ENCODE peak calls at places on chromosome 5, in five cellular contexts. One of them, this sample, is unnamed.

GRCh38 chr5:1568201-1568979 is 44.6 kb upstream of the LPCAT1 start:
- DNase-seq in HCT116: no peak
- DNase-seq in DND-41: no peak
- DNase-seq in dorsolateral prefrontal cortex: no peak
- DNase-seq in body of pancreas: peak
- DNase-seq in this sample: peak

GRCh38 chr5:137269297-137269696 is 229.8 kb downstream of the SPOCK1 start:
- DNase-seq in dorsolateral prefrontal cortex: no peak
- DNase-seq in HCT116: no peak
- DNase-seq in body of pancreas: no peak
- DNase-seq in DND-41: no peak
- DNase-seq in this sample: no peak

GRCh38 chr5:167587768-167588167 is 703.7 kb upstream of the WWC1 start:
- DNase-seq in body of pancreas: peak
- DNase-seq in DND-41: no peak
- DNase-seq in HCT116: peak
- DNase-seq in dorsolateral prefrontal cortex: no peak
- DNase-seq in this sample: peak

GRCh38 chr5:142982821-142983200 is 212.6 kb downstream of the ARHGAP26 start:
- DNase-seq in HCT116: no peak
- DNase-seq in body of pancreas: no peak
- DNase-seq in dorsolateral prefrontal cortex: no peak
- DNase-seq in DND-41: no peak
- DNase-seq in this sample: peak

GRCh38 chr5:140136624-140137023 is 10.9 kb downstream of the IGIP start:
- DNase-seq in HCT116: no peak
- DNase-seq in dorsolateral prefrontal cortex: no peak
- DNase-seq in body of pancreas: no peak
- DNase-seq in DND-41: peak
- DNase-seq in this sample: no peak

GRCh38 chr5:95063492-95063891 is 221.4 kb downstream of the MCTP1 start:
- DNase-seq in DND-41: no peak
- DNase-seq in HCT116: no peak
- DNase-seq in body of pancreas: no peak
- DNase-seq in dorsolateral prefrontal cortex: no peak
- DNase-seq in this sample: no peak

GRCh38 chr5:56286015-56286992 is 53.2 kb upstream of the ANKRD55 start:
- DNase-seq in DND-41: no peak
- DNase-seq in body of pancreas: no peak
- DNase-seq in dorsolateral prefrontal cortex: no peak
- DNase-seq in HCT116: no peak
- DNase-seq in this sample: no peak

GRCh38 chr5:65928341-65928752 is 2.0 kb downstream of the ERBIN start:
- DNase-seq in HCT116: no peak
- DNase-seq in DND-41: no peak
- DNase-seq in body of pancreas: no peak
- DNase-seq in dorsolateral prefrontal cortex: no peak
- DNase-seq in this sample: no peak

GRCh38 chr5:134555889-134556311 is 30.4 kb downstream of the JADE2 start:
- DNase-seq in DND-41: peak
- DNase-seq in body of pancreas: peak
- DNase-seq in dorsolateral prefrontal cortex: no peak
- DNase-seq in HCT116: peak
- DNase-seq in this sample: peak

GRCh38 chr5:10524376-10525123 is 39.3 kb upstream of the ANKRD33B start:
- DNase-seq in HCT116: no peak
- DNase-seq in dorsolateral prefrontal cortex: peak
- DNase-seq in DND-41: no peak
- DNase-seq in body of pancreas: no peak
- DNase-seq in this sample: no peak

GRCh38 chr5:58816181-58816731 is 233.4 kb downstream of the RAB3C start:
- DNase-seq in DND-41: no peak
- DNase-seq in dorsolateral prefrontal cortex: no peak
- DNase-seq in HCT116: no peak
- DNase-seq in body of pancreas: no peak
- DNase-seq in this sample: no peak

GRCh38 chr5:157160001-157160400 is 6.1 kb downstream of the GARIN3 start:
- DNase-seq in body of pancreas: no peak
- DNase-seq in HCT116: no peak
- DNase-seq in DND-41: no peak
- DNase-seq in dorsolateral prefrontal cortex: no peak
- DNase-seq in this sample: no peak

GRCh38 chr5:41793156-41793770 is 77.0 kb downstream of the OXCT1 start:
- DNase-seq in dorsolateral prefrontal cortex: no peak
- DNase-seq in body of pancreas: no peak
- DNase-seq in DND-41: no peak
- DNase-seq in HCT116: no peak
- DNase-seq in this sample: no peak

GRCh38 chr5:3009605-3010004 is 258.1 kb upstream of the IRX2 start:
- DNase-seq in HCT116: no peak
- DNase-seq in body of pancreas: no peak
- DNase-seq in dorsolateral prefrontal cortex: no peak
- DNase-seq in DND-41: no peak
- DNase-seq in this sample: no peak

GRCh38 chr5:76807296-76807695 is 11.5 kb upstream of the F2RL1 start:
- DNase-seq in HCT116: no peak
- DNase-seq in dorsolateral prefrontal cortex: no peak
- DNase-seq in DND-41: no peak
- DNase-seq in body of pancreas: no peak
- DNase-seq in this sample: no peak

GRCh38 chr5:54895816-54896341 is 89.5 kb downstream of the ESM1 start:
- DNase-seq in dorsolateral prefrontal cortex: no peak
- DNase-seq in DND-41: no peak
- DNase-seq in body of pancreas: peak
- DNase-seq in HCT116: peak
- DNase-seq in this sample: peak

GRCh38 chr5:74310386-74310785 is 330.1 kb downstream of the ENC1 start:
- DNase-seq in body of pancreas: no peak
- DNase-seq in DND-41: no peak
- DNase-seq in HCT116: no peak
- DNase-seq in dorsolateral prefrontal cortex: no peak
- DNase-seq in this sample: no peak

GRCh38 chr5:134174841-134175839 is 1.6 kb downstream of the SKP1 start:
- DNase-seq in dorsolateral prefrontal cortex: no peak
- DNase-seq in HCT116: no peak
- DNase-seq in DND-41: no peak
- DNase-seq in body of pancreas: no peak
- DNase-seq in this sample: no peak

GRCh38 chr5:102152906-102153787 is 142.9 kb downstream of the SLCO4C1 start:
- DNase-seq in dorsolateral prefrontal cortex: no peak
- DNase-seq in DND-41: peak
- DNase-seq in HCT116: peak
- DNase-seq in body of pancreas: no peak
- DNase-seq in this sample: peak

GRCh38 chr5:169350759-169351240 is 49.9 kb upstream of the SLIT3 start:
- DNase-seq in body of pancreas: peak
- DNase-seq in HCT116: peak
- DNase-seq in dorsolateral prefrontal cortex: no peak
- DNase-seq in DND-41: no peak
- DNase-seq in this sample: no peak

GRCh38 chr5:149581192-149581861 is at the start of gene ARHGEF37:
- DNase-seq in DND-41: no peak
- DNase-seq in HCT116: peak
- DNase-seq in dorsolateral prefrontal cortex: peak
- DNase-seq in body of pancreas: peak
- DNase-seq in this sample: no peak

GRCh38 chr5:139851558-139851957 is 56.0 kb downstream of the PSD2 start:
- DNase-seq in body of pancreas: no peak
- DNase-seq in HCT116: no peak
- DNase-seq in DND-41: no peak
- DNase-seq in dorsolateral prefrontal cortex: peak
- DNase-seq in this sample: no peak

GRCh38 chr5:97111004-97111403 is 31.4 kb downstream of the LIX1 start:
- DNase-seq in HCT116: no peak
- DNase-seq in dorsolateral prefrontal cortex: no peak
- DNase-seq in DND-41: no peak
- DNase-seq in body of pancreas: no peak
- DNase-seq in this sample: no peak

GRCh38 chr5:180007582-180007981 is 64.0 kb downstream of the RNF130 start:
- DNase-seq in DND-41: peak
- DNase-seq in dorsolateral prefrontal cortex: no peak
- DNase-seq in HCT116: no peak
- DNase-seq in body of pancreas: peak
- DNase-seq in this sample: no peak

GRCh38 chr5:157294692-157295091 is 28.8 kb downstream of the CYFIP2 start:
- DNase-seq in dorsolateral prefrontal cortex: no peak
- DNase-seq in DND-41: no peak
- DNase-seq in HCT116: no peak
- DNase-seq in body of pancreas: no peak
- DNase-seq in this sample: no peak

GRCh38 chr5:3428355-3428754 is 167.3 kb upstream of the IRX1 start:
- DNase-seq in dorsolateral prefrontal cortex: no peak
- DNase-seq in DND-41: no peak
- DNase-seq in body of pancreas: no peak
- DNase-seq in HCT116: no peak
- DNase-seq in this sample: no peak

GRCh38 chr5:163456840-163457239 is 3.1 kb downstream of the NUDCD2 start:
- DNase-seq in dorsolateral prefrontal cortex: no peak
- DNase-seq in DND-41: no peak
- DNase-seq in body of pancreas: no peak
- DNase-seq in HCT116: no peak
- DNase-seq in this sample: no peak

GRCh38 chr5:106415541-106415940 is 1255.2 kb downstream of the EFNA5 start:
- DNase-seq in body of pancreas: no peak
- DNase-seq in DND-41: no peak
- DNase-seq in HCT116: no peak
- DNase-seq in dorsolateral prefrontal cortex: no peak
- DNase-seq in this sample: no peak

GRCh38 chr5:138000102-138000723 is 32.7 kb downstream of the FAM13B start:
- DNase-seq in dorsolateral prefrontal cortex: no peak
- DNase-seq in HCT116: peak
- DNase-seq in body of pancreas: no peak
- DNase-seq in DND-41: no peak
- DNase-seq in this sample: no peak

GRCh38 chr5:126659805-126660483 is 59.2 kb downstream of the PHAX start:
- DNase-seq in body of pancreas: no peak
- DNase-seq in HCT116: no peak
- DNase-seq in DND-41: no peak
- DNase-seq in dorsolateral prefrontal cortex: no peak
- DNase-seq in this sample: no peak

GRCh38 chr5:62000646-62001045 is 305.4 kb upstream of the KIF2A start:
- DNase-seq in DND-41: no peak
- DNase-seq in dorsolateral prefrontal cortex: no peak
- DNase-seq in body of pancreas: no peak
- DNase-seq in HCT116: no peak
- DNase-seq in this sample: no peak

GRCh38 chr5:139486201-139486600 is 3.6 kb upstream of the STING1 start:
- DNase-seq in DND-41: no peak
- DNase-seq in body of pancreas: no peak
- DNase-seq in HCT116: no peak
- DNase-seq in dorsolateral prefrontal cortex: no peak
- DNase-seq in this sample: no peak

GRCh38 chr5:17329566-17329965 is 112.1 kb downstream of the BASP1 start:
- DNase-seq in body of pancreas: no peak
- DNase-seq in HCT116: no peak
- DNase-seq in DND-41: no peak
- DNase-seq in dorsolateral prefrontal cortex: no peak
- DNase-seq in this sample: no peak

DNA sequence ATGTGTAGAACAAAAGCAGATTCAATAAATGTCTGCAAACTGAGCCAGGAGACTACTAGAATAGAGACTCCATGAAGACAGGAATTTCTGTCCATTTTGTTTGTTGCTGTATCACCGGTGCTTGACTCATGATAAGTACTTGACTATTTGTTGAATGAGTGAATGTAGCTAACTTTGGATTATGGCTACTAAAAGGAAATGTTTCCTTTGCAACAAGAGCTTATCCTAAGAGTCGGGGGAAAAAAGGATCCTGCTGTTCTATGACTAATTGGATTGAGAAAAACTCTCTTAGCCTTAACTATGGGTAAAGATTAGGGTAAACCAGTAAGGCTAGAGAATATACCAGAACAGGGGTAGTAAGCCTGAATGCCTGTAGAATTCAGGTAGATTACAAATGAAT is 3.5 kb downstream of the PAIP1 start:
- DNase-seq in dorsolateral prefrontal cortex: no peak
- DNase-seq in HCT116: no peak
- DNase-seq in body of pancreas: no peak
- DNase-seq in DND-41: no peak
- DNase-seq in this sample: no peak
- H3K4me3 ChIP-seq in dorsolateral prefrontal cortex: peak
- H3K4me3 ChIP-seq in HCT116: no peak
- H3K4me3 ChIP-seq in body of pancreas: no peak
- H3K4me3 ChIP-seq in DND-41: peak
- H3K4me3 ChIP-seq in this sample: no peak

DNA sequence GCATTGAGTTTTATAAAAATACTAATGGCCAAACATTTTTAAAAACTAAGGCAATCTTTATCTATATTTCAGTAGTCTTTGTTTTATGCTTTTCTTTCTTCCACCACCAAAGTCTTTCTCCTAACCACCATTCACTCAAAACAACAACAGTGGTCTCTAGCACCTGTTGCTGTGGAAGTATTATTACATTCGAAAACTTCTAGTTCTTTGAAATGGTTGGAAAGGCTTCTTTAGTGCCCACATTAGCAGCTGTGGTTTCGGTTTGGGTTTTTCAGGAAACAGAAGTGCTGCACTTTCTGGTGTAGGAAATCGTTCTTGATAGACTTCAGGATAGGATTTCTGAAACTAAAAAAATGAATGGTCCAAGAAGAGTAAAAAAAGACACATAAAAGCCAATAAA is 102.4 kb downstream of the DEPDC1B start:
- DNase-seq in HCT116: no peak
- DNase-seq in dorsolateral prefrontal cortex: no peak
- DNase-seq in DND-41: peak
- DNase-seq in body of pancreas: no peak
- DNase-seq in this sample: no peak
- H3K4me3 ChIP-seq in HCT116: no peak
- H3K4me3 ChIP-seq in dorsolateral prefrontal cortex: no peak
- H3K4me3 ChIP-seq in DND-41: no peak
- H3K4me3 ChIP-seq in body of pancreas: no peak
- H3K4me3 ChIP-seq in this sample: no peak

GRCh38 chr5:119342414-119342813 is 13.4 kb upstream of the TNFAIP8 start:
- DNase-seq in dorsolateral prefrontal cortex: no peak
- DNase-seq in DND-41: no peak
- DNase-seq in HCT116: no peak
- DNase-seq in body of pancreas: no peak
- DNase-seq in this sample: no peak

GRCh38 chr5:119339344-119339743 is 16.5 kb upstream of the TNFAIP8 start:
- DNase-seq in dorsolateral prefrontal cortex: no peak
- DNase-seq in DND-41: no peak
- DNase-seq in HCT116: no peak
- DNase-seq in body of pancreas: no peak
- DNase-seq in this sample: no peak

GRCh38 chr5:119341452-119342349 is 14.1 kb upstream of the TNFAIP8 start:
- DNase-seq in dorsolateral prefrontal cortex: no peak
- DNase-seq in HCT116: no peak
- DNase-seq in body of pancreas: no peak
- DNase-seq in DND-41: no peak
- DNase-seq in this sample: no peak

GRCh38 chr5:119339965-119340364 is 15.9 kb upstream of the TNFAIP8 start:
- DNase-seq in dorsolateral prefrontal cortex: no peak
- DNase-seq in body of pancreas: no peak
- DNase-seq in DND-41: no peak
- DNase-seq in HCT116: no peak
- DNase-seq in this sample: no peak

GRCh38 chr5:119340597-119341218 is 15.1 kb upstream of the TNFAIP8 start:
- DNase-seq in HCT116: no peak
- DNase-seq in dorsolateral prefrontal cortex: no peak
- DNase-seq in body of pancreas: no peak
- DNase-seq in DND-41: peak
- DNase-seq in this sample: no peak
- H3K4me3 ChIP-seq in HCT116: no peak
- H3K4me3 ChIP-seq in dorsolateral prefrontal cortex: no peak
- H3K4me3 ChIP-seq in body of pancreas: no peak
- H3K4me3 ChIP-seq in DND-41: no peak
- H3K4me3 ChIP-seq in this sample: no peak

GRCh38 chr5:177472460-177473441 is 683 bp downstream of the DBN1 start:
- DNase-seq in DND-41: peak
- DNase-seq in HCT116: no peak
- DNase-seq in dorsolateral prefrontal cortex: no peak
- DNase-seq in body of pancreas: no peak
- DNase-seq in this sample: no peak
- H3K4me3 ChIP-seq in DND-41: peak
- H3K4me3 ChIP-seq in HCT116: peak
- H3K4me3 ChIP-seq in dorsolateral prefrontal cortex: peak
- H3K4me3 ChIP-seq in body of pancreas: peak
- H3K4me3 ChIP-seq in this sample: peak

This sample was measured in Caco-2.